ENCODE peak calls at places on chromosome 3, in eight cellular contexts. C is uterus, K is RWPE1, I is AG10803, W is OCI-LY7, G is ovary, X is WTC11, J is AG09319. F is an unnamed sample.

GRCh38 chr3:55160241-55160877 is 232.5 kb upstream of the LRTM1 start:
- DNase-seq in C (no peak), K (no peak), I (peak; percentile 100), W (peak; percentile 4), G (no peak), X (no peak), J (peak; percentile 90), F (peak; percentile 97)

GRCh38 chr3:81851166-81851565 is 89.7 kb upstream of the GBE1 start:
- DNase-seq in C (no peak), K (no peak), I (no peak), W (no peak), G (no peak), X (no peak), J (no peak), F (no peak)

GRCh38 chr3:12375572-12375971 is 86.7 kb downstream of the PPARG start:
- DNase-seq in C (no peak), K (no peak), I (no peak), W (no peak), G (no peak), X (no peak), J (no peak), F (no peak)

GRCh38 chr3:12224181-12225147 is 64.4 kb upstream of the PPARG start:
- DNase-seq in C (no peak), K (peak; percentile 10), I (peak; percentile 18), W (no peak), G (no peak), X (peak; percentile 12), J (no peak), F (peak; percentile 83)

GRCh38 chr3:59754456-59754855 is 704.6 kb upstream of the CFAP20DC start:
- DNase-seq in C (no peak), K (no peak), I (peak; percentile 85), W (no peak), G (no peak), X (no peak), J (no peak), F (no peak)

GRCh38 chr3:138230525-138230924 is 43.4 kb downstream of the ARMC8 start:
- DNase-seq in C (no peak), K (no peak), I (peak; percentile 34), W (no peak), G (no peak), X (no peak), J (no peak), F (no peak)

GRCh38 chr3:97952280-97952679 is 20.0 kb downstream of the RIOX2 start:
- DNase-seq in C (peak; percentile 56), K (no peak), I (peak; percentile 74), W (no peak), G (peak; percentile 52), X (no peak), J (peak; percentile 51), F (peak; percentile 78)

GRCh38 chr3:55907616-55908015 is 420.5 kb upstream of the WNT5A start:
- DNase-seq in C (no peak), K (no peak), I (no peak), W (no peak), G (no peak), X (no peak), J (no peak), F (no peak)

GRCh38 chr3:164952966-164953365 is 125.3 kb downstream of the SI start:
- DNase-seq in C (no peak), K (no peak), I (no peak), W (no peak), G (no peak), X (no peak), J (no peak), F (no peak)

GRCh38 chr3:103991461-103992115 is 1375.1 kb upstream of the ALCAM start:
- DNase-seq in C (no peak), K (no peak), I (peak; percentile 15), W (peak; percentile 5), G (no peak), X (peak; percentile 50), J (no peak), F (peak; percentile 61)
- TF ChIP-seq CTCF in C (no peak), K (no peak), I (peak; percentile 53), W (peak; percentile 72), G (no peak), X (peak; percentile 71), J (peak; percentile 13), F (peak; percentile 73)

GRCh38 chr3:140276698-140277097 is 341.7 kb downstream of the CLSTN2 start:
- DNase-seq in C (no peak), K (no peak), I (peak; percentile 35), W (peak; percentile 19), G (no peak), X (peak; percentile 36), J (peak; percentile 12), F (peak; percentile 14)
- TF ChIP-seq CTCF in C (no peak), K (no peak), I (peak; percentile 41), W (peak; percentile 66), G (no peak), X (no peak), J (peak; percentile 32), F (no peak)

DNA sequence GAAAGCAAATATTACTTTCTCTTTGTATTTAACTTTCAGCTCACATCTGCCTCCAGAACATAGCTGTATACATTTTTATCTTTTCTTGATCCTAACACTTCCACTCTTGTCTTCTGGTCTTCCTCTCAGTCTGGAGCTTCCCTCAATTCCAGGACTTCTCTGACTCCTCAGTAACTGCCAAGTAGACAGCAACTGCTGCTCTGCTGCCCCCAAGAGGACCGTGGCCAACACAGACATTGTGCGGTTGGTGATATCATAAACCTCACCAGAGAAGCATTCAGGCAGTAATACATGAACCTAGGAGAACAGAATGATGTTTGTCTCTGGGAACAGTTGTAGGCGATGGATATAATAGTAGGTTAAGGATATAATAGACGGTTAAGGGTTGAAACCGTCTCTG is 45.2 kb upstream of the FGF12 start:
- DNase-seq in C (no peak), K (peak; percentile 20), I (peak; percentile 29), W (no peak), G (no peak), X (peak; percentile 61), J (no peak), F (peak; percentile 49)
- TF ChIP-seq CTCF in C (no peak), K (peak; percentile 22), I (peak; percentile 42), W (peak; percentile 62), G (no peak), X (peak; percentile 44), J (no peak), F (peak; percentile 39)

DNA sequence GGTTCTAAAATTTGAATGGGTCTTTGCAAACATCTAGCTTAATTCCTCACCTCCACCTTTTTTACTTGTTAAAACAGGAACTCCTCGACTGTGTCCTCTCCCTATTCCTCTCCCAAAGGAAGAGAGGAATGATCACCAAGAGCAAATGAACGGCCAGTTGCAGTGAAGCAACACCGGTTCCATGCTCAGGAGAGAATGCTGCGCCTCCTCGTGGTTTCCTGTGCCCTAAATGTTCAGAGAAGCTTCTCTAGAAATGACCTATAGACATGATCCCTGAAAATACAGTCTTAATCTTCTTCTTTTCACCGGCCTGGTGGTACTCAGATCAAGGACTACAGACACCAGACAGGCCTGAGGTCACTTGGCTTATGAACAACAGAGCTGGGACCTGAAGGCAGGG is 65.1 kb upstream of the GUCA1C start:
- DNase-seq in C (no peak), K (no peak), I (no peak), W (peak; percentile 0), G (no peak), X (peak; percentile 17), J (no peak), F (no peak)
- TF ChIP-seq CTCF in C (no peak), K (no peak), I (peak; percentile 10), W (peak; percentile 52), G (no peak), X (no peak), J (no peak), F (no peak)

GRCh38 chr3:131388400-131388799 is 6.8 kb downstream of the NUDT16 start:
- DNase-seq in C (no peak), K (no peak), I (peak; percentile 41), W (no peak), G (no peak), X (no peak), J (no peak), F (no peak)
- TF ChIP-seq CTCF in C (no peak), K (no peak), I (no peak), W (no peak), G (no peak), X (no peak), J (no peak), F (no peak)

GRCh38 chr3:177893321-177893720 is 642.9 kb upstream of the KCNMB2 start:
- DNase-seq in C (no peak), K (no peak), I (peak; percentile 27), W (no peak), G (no peak), X (no peak), J (no peak), F (peak; percentile 12)
- TF ChIP-seq CTCF in C (no peak), K (no peak), I (peak; percentile 48), W (no peak), G (no peak), X (no peak), J (no peak), F (no peak)